ENCODE peak calls at places on chromosomes 3 and 15, in six cellular contexts. Y is spleen; X is ELF-1; D is NB4; K is stimulated activated CD4-positive, alpha-beta T cell treated with anti-CD3 and anti-CD28 coated beads, Interleukin-12 subunit alpha, Interleukin-12 subunit beta, amount 100 ng/mL, for 4 hours; F is glutamatergic neuron. W is an unnamed sample.

GRCh38 chr3:110066201-110066600 is 728.9 kb upstream of the DPPA4 start:
- DNase-seq in Y (no peak), X (no peak), D (no peak), K (no peak), F (no peak), W (no peak)

GRCh38 chr3:113839551-113839950 is 963 bp downstream of the GRAMD1C start:
- DNase-seq in Y (no peak), X (no peak), D (no peak), K (no peak), F (no peak), W (no peak)

GRCh38 chr15:89937365-89938355 is 24.9 kb upstream of the ARPIN start:
- DNase-seq in Y (no peak), X (no peak), D (peak; percentile 55), K (no peak), F (no peak), W (no peak)

GRCh38 chr3:60393946-60394345 is 857.3 kb downstream of the FHIT start:
- DNase-seq in Y (no peak), X (no peak), D (no peak), K (no peak), F (no peak), W (no peak)

GRCh38 chr3:33440578-33441321 is 545 bp upstream of the UBP1 start:
- DNase-seq in Y (peak; percentile 92), X (peak; percentile 100), D (peak; percentile 100), K (peak; percentile 95), F (peak; percentile 52), W (peak; percentile 90)

GRCh38 chr3:159861369-159861987 is 127.2 kb upstream of the IL12A start:
- DNase-seq in Y (no peak), X (no peak), D (no peak), K (no peak), F (no peak), W (no peak)

GRCh38 chr15:49313650-49314049 is 109.4 kb upstream of the FGF7 start:
- DNase-seq in Y (no peak), X (no peak), D (no peak), K (no peak), F (no peak), W (no peak)

GRCh38 chr3:193774272-193774915 is 181.4 kb downstream of the OPA1 start:
- DNase-seq in Y (no peak), X (no peak), D (no peak), K (no peak), F (no peak), W (no peak)

GRCh38 chr15:52100807-52101206 is 11.8 kb downstream of the BCL2L10 start:
- DNase-seq in Y (peak; percentile 82), X (peak; percentile 44), D (peak; percentile 84), K (no peak), F (no peak), W (peak; percentile 94)

GRCh38 chr15:60781211-60781713 is 302.3 kb upstream of the ICE2 start:
- DNase-seq in Y (no peak), X (no peak), D (no peak), K (no peak), F (no peak), W (peak; percentile 72)

GRCh38 chr3:177781686-177782161 is 584.4 kb upstream of the TBL1XR1 start:
- DNase-seq in Y (no peak), X (no peak), D (peak; percentile 60), K (no peak), F (no peak), W (peak; percentile 61)

GRCh38 chr3:50275160-50275995 is 3.5 kb upstream of the LSMEM2 start:
- DNase-seq in Y (no peak), X (peak; percentile 69), D (no peak), K (no peak), F (no peak), W (peak; percentile 75)

GRCh38 chr3:13308406-13308805 is 111.7 kb downstream of the NUP210 start:
- DNase-seq in Y (peak; percentile 66), X (peak; percentile 78), D (peak; percentile 58), K (peak; percentile 11), F (peak; percentile 71), W (peak; percentile 43)

GRCh38 chr3:190008432-190008831 is 112.3 kb downstream of the P3H2 start:
- DNase-seq in Y (no peak), X (no peak), D (no peak), K (no peak), F (no peak), W (no peak)

GRCh38 chr15:45714501-45715488 is 80.0 kb downstream of the SQOR start:
- DNase-seq in Y (no peak), X (peak; percentile 83), D (peak; percentile 72), K (peak; percentile 18), F (peak; percentile 83), W (no peak)

GRCh38 chr3:143267984-143268383 is 148.4 kb downstream of the CHST2 start:
- DNase-seq in Y (no peak), X (no peak), D (no peak), K (no peak), F (no peak), W (no peak)

GRCh38 chr15:82832601-82833209 is 23.3 kb downstream of the WHAMM start:
- DNase-seq in Y (no peak), X (no peak), D (peak; percentile 90), K (peak; percentile 30), F (no peak), W (no peak)

GRCh38 chr3:52406231-52406661 is 38.7 kb downstream of the SEMA3G start:
- DNase-seq in Y (peak; percentile 73), X (no peak), D (no peak), K (no peak), F (no peak), W (peak; percentile 73)

GRCh38 chr3:197076446-197076845 is 46.8 kb upstream of the MELTF start:
- DNase-seq in Y (no peak), X (no peak), D (no peak), K (no peak), F (no peak), W (no peak)

GRCh38 chr3:29128004-29128403 is 152.9 kb upstream of the RBMS3 start:
- DNase-seq in Y (no peak), X (no peak), D (no peak), K (no peak), F (peak; percentile 34), W (no peak)

GRCh38 chr3:27094721-27095120 is 274.5 kb downstream of the NEK10 start:
- DNase-seq in Y (no peak), X (no peak), D (peak; percentile 22), K (no peak), F (no peak), W (no peak)

GRCh38 chr3:15305366-15305844 is 27.0 kb downstream of the SH3BP5 start:
- DNase-seq in Y (no peak), X (peak; percentile 91), D (no peak), K (no peak), F (peak; percentile 44), W (no peak)